ENCODE peak calls at places on chromosome 7, in four cellular contexts. G, K, L and C are unnamed samples.

GRCh38 chr7:155962191-155962967 is 150.1 kb upstream of the SHH start:
- DNase-seq in L (peak; percentile 15), G (no peak), K (no peak), C (no peak)

GRCh38 chr7:132932321-132933075 is 149.4 kb downstream of the CHCHD3 start:
- DNase-seq in L (peak; percentile 64), G (no peak), K (no peak), C (no peak)

GRCh38 chr7:158531661-158532060 is 56.0 kb downstream of the PTPRN2 start:
- DNase-seq in G (no peak), K (no peak), L (no peak), C (no peak)

GRCh38 chr7:36653011-36653670 is 71.2 kb downstream of the AOAH start:
- DNase-seq in G (no peak), L (no peak), K (no peak), C (no peak)

GRCh38 chr7:99997545-99998137 is 17.8 kb upstream of the ZKSCAN1 start:
- DNase-seq in G (no peak), K (peak; percentile 64), L (peak; percentile 86), C (no peak)

GRCh38 chr7:154474903-154475520 is 422.8 kb downstream of the DPP6 start:
- DNase-seq in G (no peak), K (no peak), L (no peak), C (no peak)

GRCh38 chr7:3092468-3092867 is 48.8 kb upstream of the CARD11 start:
- DNase-seq in G (no peak), K (no peak), L (no peak), C (no peak)

GRCh38 chr7:13920053-13920697 is 69.3 kb downstream of the ETV1 start:
- DNase-seq in G (no peak), L (peak; percentile 38), K (no peak), C (peak; percentile 43)

GRCh38 chr7:1101580-1102431 is 13.9 kb downstream of the GPER1 start:
- DNase-seq in K (no peak), G (no peak), L (no peak), C (no peak)

DNA sequence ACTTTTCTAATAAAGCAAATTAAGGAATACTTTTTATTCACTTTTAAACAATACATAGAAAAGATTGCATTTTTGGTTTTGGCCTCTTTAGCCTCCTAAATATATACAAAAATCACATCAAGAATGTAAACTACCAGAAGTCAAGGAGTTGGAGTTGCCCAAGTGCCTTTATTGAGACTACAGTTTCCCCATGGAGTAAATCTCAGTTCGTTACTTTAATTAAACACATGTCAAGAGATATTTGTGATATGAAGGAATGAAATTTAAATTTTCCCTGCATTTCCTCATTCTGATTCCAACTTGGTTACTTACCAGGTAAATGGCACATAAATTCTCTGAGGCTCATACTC is 492.9 kb downstream of the TNS3 start:
- DNase-seq in L (no peak), K (no peak), G (no peak), C (no peak)
- TF ChIP-seq CTCF in L (peak; percentile 16), K (no peak), G (no peak), C (no peak)

GRCh38 chr7:23276947-23277346 is 22.2 kb upstream of the MALSU1 start:
- DNase-seq in L (no peak), G (no peak), K (no peak), C (no peak)

GRCh38 chr7:23277359-23277989 is 21.7 kb upstream of the MALSU1 start:
- DNase-seq in K (no peak), G (no peak), L (peak; percentile 72), C (peak; percentile 15)

GRCh38 chr7:23273141-23273599 is 26.0 kb upstream of the MALSU1 start:
- DNase-seq in G (peak; percentile 47), K (peak; percentile 81), L (peak; percentile 98), C (peak; percentile 73)

GRCh38 chr7:23275906-23276305 is 23.2 kb upstream of the MALSU1 start:
- DNase-seq in G (no peak), L (peak; percentile 5), K (no peak), C (no peak)

GRCh38 chr7:23276381-23276780 is 22.8 kb upstream of the MALSU1 start:
- DNase-seq in L (peak; percentile 76), K (no peak), G (no peak), C (no peak)
- TF ChIP-seq CTCF in L (peak; percentile 69), K (no peak), G (no peak), C (no peak)

GRCh38 chr7:87154166-87154565 is 1.9 kb downstream of the DMTF1 start:
- DNase-seq in L (no peak), K (no peak), G (no peak), C (no peak)

GRCh38 chr7:87152897-87153641 is 816 bp downstream of the DMTF1 start:
- DNase-seq in K (peak; percentile 48), L (peak; percentile 60), G (no peak), C (no peak)

GRCh38 chr7:87151002-87151505 is 1.2 kb upstream of the DMTF1 start:
- DNase-seq in L (no peak), K (no peak), G (no peak), C (no peak)

GRCh38 chr7:87151701-87152111 is 547 bp upstream of the DMTF1 start:
- DNase-seq in G (no peak), L (no peak), K (no peak), C (no peak)

GRCh38 chr7:87152112-87152896 is at the start of gene DMTF1:
- DNase-seq in K (peak; percentile 94), G (peak; percentile 65), L (peak; percentile 97), C (peak; percentile 83)
- TF ChIP-seq CTCF in K (no peak), G (no peak), L (no peak), C (peak; percentile 12)

GRCh38 chr7:33886100-33886623 is 19.2 kb upstream of the BMPER start:
- DNase-seq in K (no peak), L (peak; percentile 95), G (no peak), C (peak; percentile 45)
- TF ChIP-seq CTCF in K (no peak), L (peak; percentile 92), G (no peak), C (peak; percentile 69)

DNA sequence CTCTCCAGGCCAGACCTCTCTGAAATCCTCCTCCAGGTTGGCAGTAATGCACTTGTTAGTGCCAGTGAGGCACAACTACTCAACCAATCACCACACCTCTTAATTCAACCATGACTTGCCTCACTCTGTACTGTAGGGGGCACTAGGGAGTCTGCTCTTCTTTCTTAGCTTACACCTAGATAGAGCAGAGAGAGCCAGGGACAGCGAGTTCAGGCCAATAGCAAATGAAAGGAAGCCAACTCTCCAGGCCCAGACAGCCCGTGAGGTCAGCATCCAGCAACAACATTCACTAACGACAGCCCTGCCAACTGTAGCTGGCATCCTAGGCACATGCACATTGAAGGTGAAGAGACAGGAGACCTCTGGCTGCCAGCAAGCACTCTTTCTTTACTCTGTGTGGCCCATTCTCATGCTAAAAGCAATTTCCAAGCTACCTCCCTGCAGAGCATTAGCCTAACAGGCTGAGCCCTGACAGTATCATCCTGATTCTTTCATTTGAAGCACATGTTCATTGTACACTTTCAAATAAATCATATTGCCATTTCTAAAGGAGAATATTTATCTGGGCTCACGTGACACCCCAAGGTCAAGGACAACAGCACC is 136.3 kb downstream of the DPY19L1 start:
- DNase-seq in L (peak; percentile 71), G (no peak), K (no peak), C (no peak)
- TF ChIP-seq CTCF in L (peak; percentile 71), G (no peak), K (no peak), C (peak; percentile 12)

DNA sequence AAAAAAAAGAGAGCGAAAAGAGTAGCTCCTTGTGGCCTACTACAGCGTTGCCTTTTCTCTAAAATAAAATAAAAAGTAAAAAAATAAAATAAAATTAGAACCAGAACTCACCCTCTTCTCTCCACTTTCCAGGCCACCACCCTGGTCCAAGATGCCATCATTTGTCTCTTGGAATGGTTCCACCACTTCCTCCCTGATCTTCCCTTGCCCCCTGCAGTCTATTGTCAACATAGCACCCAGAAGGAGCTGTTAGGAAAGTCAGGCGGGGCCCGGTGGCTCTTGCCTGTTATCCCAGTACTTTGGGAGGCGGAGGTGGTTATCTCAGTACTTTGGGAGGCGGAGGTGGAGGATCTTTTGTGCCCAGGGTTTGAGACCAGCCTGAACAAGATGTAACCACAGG is 7.6 kb upstream of the GRID2IP start:
- DNase-seq in G (no peak), L (peak; percentile 91), K (no peak), C (no peak)
- TF ChIP-seq CTCF in G (no peak), L (peak; percentile 69), K (no peak), C (peak; percentile 38)

DNA sequence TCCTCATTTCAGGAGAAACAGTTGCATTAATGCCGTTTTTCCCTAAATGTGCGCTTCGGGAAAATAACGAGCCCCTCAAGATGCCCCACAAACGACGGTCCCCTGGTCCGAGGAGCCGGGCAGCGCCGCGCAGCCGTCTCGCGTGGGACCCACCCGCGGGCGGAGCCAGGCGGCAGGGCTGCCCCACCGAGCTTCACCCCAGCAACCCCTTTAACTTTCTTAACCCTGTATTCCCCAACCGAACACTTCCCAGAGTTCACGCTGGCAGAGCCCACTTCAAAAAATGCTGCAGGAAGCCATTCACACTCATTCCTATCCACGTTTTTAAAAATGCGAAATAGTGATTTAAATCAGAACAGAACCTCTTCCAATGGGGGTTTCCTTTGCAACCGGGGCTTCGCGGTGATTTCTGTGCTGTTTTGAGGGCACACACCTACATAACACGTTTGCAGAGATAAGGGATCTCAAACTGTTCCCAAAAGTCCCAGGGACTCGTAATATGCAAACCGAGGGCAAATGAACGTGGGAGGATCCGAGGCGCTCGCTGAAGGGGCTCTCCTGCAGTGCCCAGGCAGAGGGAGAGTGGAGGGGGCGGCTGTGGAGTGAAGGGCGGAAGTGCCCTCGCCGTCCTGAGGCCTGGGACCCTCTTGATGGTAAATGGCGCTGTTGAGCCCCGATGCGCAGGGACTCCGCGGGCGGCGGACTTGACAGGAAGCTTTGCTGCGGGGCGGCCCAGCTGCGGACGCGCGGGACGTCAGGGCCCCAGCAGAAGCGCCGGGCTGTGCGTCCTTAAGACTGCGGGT is 152.1 kb upstream of the YAE1 start:
- DNase-seq in K (peak; percentile 32), G (no peak), L (peak; percentile 92), C (peak; percentile 49)
- TF ChIP-seq CTCF in K (no peak), G (no peak), L (peak; percentile 68), C (peak; percentile 53)

GRCh38 chr7:144388950-144389349 is 14.5 kb downstream of the NOBOX start:
- DNase-seq in K (no peak), G (no peak), L (peak; percentile 50), C (no peak)

GRCh38 chr7:144390481-144390880 is 13.0 kb downstream of the NOBOX start:
- DNase-seq in G (no peak), K (no peak), L (peak; percentile 40), C (no peak)

GRCh38 chr7:144391014-144391413 is 12.5 kb downstream of the NOBOX start:
- DNase-seq in K (no peak), G (no peak), L (peak; percentile 29), C (no peak)

GRCh38 chr7:144386741-144387140 is 16.8 kb downstream of the NOBOX start:
- DNase-seq in L (no peak), K (no peak), G (no peak), C (no peak)

GRCh38 chr7:144391823-144392255 is 11.7 kb downstream of the NOBOX start:
- DNase-seq in L (peak; percentile 48), G (no peak), K (no peak), C (no peak)
- TF ChIP-seq CTCF in L (peak; percentile 80), G (peak; percentile 67), K (peak; percentile 44), C (peak; percentile 75)